ENCODE peak calls at places on chromosomes 5 and 9, in seven cellular contexts. One of them, this sample, is unnamed.

GRCh38 chr5:173671121-173671949 is 54.9 kb upstream of the BOD1 start:
- DNase-seq in mammary epithelial cell: no peak
- DNase-seq in fibroblast of lung: peak
- DNase-seq in ovary: no peak
- DNase-seq in AG09309: no peak
- DNase-seq in right atrium auricular region: peak
- DNase-seq in lower lobe of right lung: peak
- DNase-seq in this sample: no peak

GRCh38 chr5:56564451-56565223 is 250.7 kb upstream of the MAP3K1 start:
- DNase-seq in right atrium auricular region: no peak
- DNase-seq in AG09309: no peak
- DNase-seq in fibroblast of lung: peak
- DNase-seq in lower lobe of right lung: no peak
- DNase-seq in mammary epithelial cell: no peak
- DNase-seq in ovary: no peak
- DNase-seq in this sample: no peak

GRCh38 chr5:177373806-177374205 is 10.4 kb upstream of the SLC34A1 start:
- DNase-seq in mammary epithelial cell: no peak
- DNase-seq in ovary: no peak
- DNase-seq in AG09309: no peak
- DNase-seq in lower lobe of right lung: no peak
- DNase-seq in right atrium auricular region: no peak
- DNase-seq in fibroblast of lung: no peak
- DNase-seq in this sample: no peak

GRCh38 chr5:94461131-94461530 is 157.3 kb downstream of the KIAA0825 start:
- DNase-seq in right atrium auricular region: no peak
- DNase-seq in AG09309: no peak
- DNase-seq in lower lobe of right lung: no peak
- DNase-seq in fibroblast of lung: no peak
- DNase-seq in ovary: no peak
- DNase-seq in mammary epithelial cell: no peak
- DNase-seq in this sample: no peak

GRCh38 chr9:135468866-135469521 is 10.6 kb upstream of the PPP1R26 start:
- DNase-seq in fibroblast of lung: peak
- DNase-seq in ovary: no peak
- DNase-seq in right atrium auricular region: no peak
- DNase-seq in AG09309: no peak
- DNase-seq in mammary epithelial cell: no peak
- DNase-seq in lower lobe of right lung: no peak
- DNase-seq in this sample: peak

GRCh38 chr5:39226100-39226451 is 6.7 kb upstream of the FYB1 start:
- DNase-seq in mammary epithelial cell: no peak
- DNase-seq in right atrium auricular region: no peak
- DNase-seq in ovary: no peak
- DNase-seq in fibroblast of lung: no peak
- DNase-seq in AG09309: no peak
- DNase-seq in lower lobe of right lung: no peak
- DNase-seq in this sample: no peak

GRCh38 chr9:136769710-136770191 is 5.4 kb upstream of the LCN15 start:
- DNase-seq in lower lobe of right lung: no peak
- DNase-seq in right atrium auricular region: no peak
- DNase-seq in mammary epithelial cell: no peak
- DNase-seq in AG09309: no peak
- DNase-seq in ovary: peak
- DNase-seq in fibroblast of lung: no peak
- DNase-seq in this sample: no peak

GRCh38 chr5:67379761-67380160 is 183.2 kb upstream of the CD180 start:
- DNase-seq in ovary: no peak
- DNase-seq in right atrium auricular region: no peak
- DNase-seq in lower lobe of right lung: no peak
- DNase-seq in AG09309: no peak
- DNase-seq in fibroblast of lung: peak
- DNase-seq in mammary epithelial cell: no peak
- DNase-seq in this sample: no peak

GRCh38 chr5:854966-855743 is 4.4 kb upstream of the ZDHHC11 start:
- DNase-seq in lower lobe of right lung: peak
- DNase-seq in AG09309: no peak
- DNase-seq in ovary: no peak
- DNase-seq in right atrium auricular region: no peak
- DNase-seq in fibroblast of lung: no peak
- DNase-seq in mammary epithelial cell: no peak
- DNase-seq in this sample: no peak

GRCh38 chr9:37054513-37054776 is 20.4 kb upstream of the PAX5 start:
- DNase-seq in fibroblast of lung: no peak
- DNase-seq in right atrium auricular region: no peak
- DNase-seq in lower lobe of right lung: no peak
- DNase-seq in mammary epithelial cell: no peak
- DNase-seq in AG09309: no peak
- DNase-seq in ovary: no peak
- DNase-seq in this sample: no peak

GRCh38 chr9:42852133-42852532 is 668.7 kb downstream of the SPATA31A6 start:
- DNase-seq in right atrium auricular region: no peak
- DNase-seq in ovary: no peak
- DNase-seq in fibroblast of lung: no peak
- DNase-seq in mammary epithelial cell: peak
- DNase-seq in lower lobe of right lung: no peak
- DNase-seq in AG09309: no peak
- DNase-seq in this sample: no peak

GRCh38 chr9:89234636-89235035 is 56.0 kb upstream of the SHC3 start:
- DNase-seq in AG09309: no peak
- DNase-seq in ovary: no peak
- DNase-seq in right atrium auricular region: no peak
- DNase-seq in lower lobe of right lung: peak
- DNase-seq in fibroblast of lung: peak
- DNase-seq in mammary epithelial cell: peak
- DNase-seq in this sample: no peak

GRCh38 chr9:95336281-95336680 is 18.8 kb upstream of the FANCC start:
- DNase-seq in ovary: no peak
- DNase-seq in fibroblast of lung: no peak
- DNase-seq in right atrium auricular region: no peak
- DNase-seq in mammary epithelial cell: no peak
- DNase-seq in AG09309: no peak
- DNase-seq in lower lobe of right lung: no peak
- DNase-seq in this sample: no peak

GRCh38 chr5:178271726-178272479 is 39.3 kb upstream of the PHYKPL start:
- DNase-seq in mammary epithelial cell: no peak
- DNase-seq in ovary: no peak
- DNase-seq in right atrium auricular region: no peak
- DNase-seq in fibroblast of lung: no peak
- DNase-seq in lower lobe of right lung: no peak
- DNase-seq in AG09309: no peak
- DNase-seq in this sample: no peak

DNA sequence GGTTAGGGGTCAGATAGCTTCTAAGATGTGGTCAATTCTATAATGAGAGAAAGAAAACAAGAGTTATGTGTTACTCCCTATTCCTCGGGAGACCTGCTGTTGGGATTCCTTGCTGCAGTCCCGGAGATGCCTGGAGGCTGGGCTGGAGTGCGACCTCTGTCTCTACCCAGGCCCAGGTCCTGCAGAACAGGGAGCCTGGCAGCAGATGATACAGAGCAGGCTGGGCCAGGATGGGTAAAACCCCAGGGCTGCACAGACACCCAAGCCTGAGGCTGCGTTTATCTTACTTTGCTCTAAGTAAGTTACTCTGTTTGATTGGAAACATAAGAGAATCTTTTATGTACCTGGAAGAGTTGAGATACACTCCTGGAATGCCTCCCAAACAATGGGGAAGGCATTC is 26.9 kb upstream of the FAM120AOS start:
- DNase-seq in AG09309: no peak
- DNase-seq in ovary: no peak
- DNase-seq in lower lobe of right lung: no peak
- DNase-seq in fibroblast of lung: no peak
- DNase-seq in mammary epithelial cell: no peak
- DNase-seq in right atrium auricular region: no peak
- DNase-seq in this sample: no peak
- H3K4me3 ChIP-seq in AG09309: no peak
- H3K4me3 ChIP-seq in ovary: no peak
- H3K4me3 ChIP-seq in lower lobe of right lung: no peak
- H3K4me3 ChIP-seq in fibroblast of lung: no peak
- H3K4me3 ChIP-seq in mammary epithelial cell: no peak
- H3K4me3 ChIP-seq in right atrium auricular region: no peak
- H3K4me3 ChIP-seq in this sample: no peak

GRCh38 chr9:73655363-73655762 is 503.7 kb downstream of the ANXA1 start:
- DNase-seq in fibroblast of lung: no peak
- DNase-seq in ovary: no peak
- DNase-seq in AG09309: no peak
- DNase-seq in right atrium auricular region: no peak
- DNase-seq in lower lobe of right lung: no peak
- DNase-seq in mammary epithelial cell: no peak
- DNase-seq in this sample: no peak

DNA sequence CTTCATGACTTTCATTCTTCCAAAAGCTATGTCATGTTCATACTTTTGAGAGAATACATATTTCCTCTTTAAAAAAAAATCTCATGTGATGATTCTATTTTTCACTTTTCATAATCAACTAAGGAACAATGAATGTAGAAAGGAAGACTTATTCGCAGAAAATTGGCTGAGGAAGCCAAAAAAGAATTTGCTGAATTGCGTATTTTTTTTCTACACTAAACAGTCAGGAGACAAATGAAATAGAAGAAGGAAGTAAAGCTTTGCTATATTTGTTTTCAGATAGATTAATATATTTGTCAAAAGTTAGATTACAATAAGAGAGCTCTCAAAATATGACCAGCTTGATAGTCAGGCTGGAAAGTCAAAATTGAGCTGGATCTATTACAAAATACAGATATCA is 504.2 kb downstream of the ANXA1 start:
- DNase-seq in AG09309: no peak
- DNase-seq in fibroblast of lung: no peak
- DNase-seq in lower lobe of right lung: no peak
- DNase-seq in mammary epithelial cell: no peak
- DNase-seq in ovary: no peak
- DNase-seq in right atrium auricular region: no peak
- DNase-seq in this sample: no peak
- TF ChIP-seq CTCF in AG09309: no peak
- TF ChIP-seq CTCF in fibroblast of lung: no peak
- TF ChIP-seq CTCF in lower lobe of right lung: no peak
- TF ChIP-seq CTCF in mammary epithelial cell: no peak
- TF ChIP-seq CTCF in ovary: no peak
- TF ChIP-seq CTCF in right atrium auricular region: no peak
- TF ChIP-seq CTCF in this sample: no peak

GRCh38 chr5:163440954-163441353 is 3.6 kb downstream of the CCNG1 start:
- DNase-seq in fibroblast of lung: no peak
- DNase-seq in mammary epithelial cell: no peak
- DNase-seq in lower lobe of right lung: no peak
- DNase-seq in ovary: no peak
- DNase-seq in right atrium auricular region: no peak
- DNase-seq in AG09309: no peak
- DNase-seq in this sample: no peak
- H3K4me3 ChIP-seq in fibroblast of lung: no peak
- H3K4me3 ChIP-seq in mammary epithelial cell: no peak
- H3K4me3 ChIP-seq in lower lobe of right lung: no peak
- H3K4me3 ChIP-seq in ovary: no peak
- H3K4me3 ChIP-seq in right atrium auricular region: no peak
- H3K4me3 ChIP-seq in AG09309: no peak
- H3K4me3 ChIP-seq in this sample: no peak

DNA sequence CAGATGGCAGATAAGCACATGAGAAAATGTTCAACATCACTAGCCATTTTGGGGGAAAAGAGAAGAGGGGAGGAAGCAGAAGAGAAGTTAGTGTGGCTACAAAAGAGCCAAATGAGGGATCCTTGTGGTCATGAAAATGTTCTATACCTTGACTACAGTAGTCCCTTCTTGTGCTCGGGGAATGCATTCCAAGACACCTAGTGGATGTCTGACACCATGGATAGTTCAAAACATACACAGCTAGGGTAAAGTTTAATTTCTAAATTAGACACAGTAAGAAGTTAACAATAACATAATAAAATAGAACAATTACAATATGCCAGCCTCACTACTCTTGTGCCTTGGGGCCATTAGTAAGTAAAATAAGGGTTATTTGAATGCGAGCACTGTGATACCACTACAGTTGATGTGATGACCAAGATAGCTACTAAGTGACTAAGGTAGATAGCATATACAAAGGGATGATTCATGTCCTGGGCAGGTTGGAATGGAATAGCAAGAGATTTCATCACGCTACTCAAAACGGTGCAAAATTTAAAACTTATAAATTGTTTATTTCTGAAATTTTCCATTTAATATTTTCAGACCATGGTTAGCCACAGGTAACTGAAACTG is 344.1 kb downstream of the NR2F1-AS1 start:
- DNase-seq in fibroblast of lung: peak
- DNase-seq in mammary epithelial cell: peak
- DNase-seq in lower lobe of right lung: no peak
- DNase-seq in right atrium auricular region: no peak
- DNase-seq in AG09309: no peak
- DNase-seq in ovary: no peak
- DNase-seq in this sample: no peak
- TF ChIP-seq CTCF in fibroblast of lung: no peak
- TF ChIP-seq CTCF in mammary epithelial cell: peak
- TF ChIP-seq CTCF in lower lobe of right lung: no peak
- TF ChIP-seq CTCF in right atrium auricular region: no peak
- TF ChIP-seq CTCF in AG09309: peak
- TF ChIP-seq CTCF in ovary: no peak
- TF ChIP-seq CTCF in this sample: no peak

DNA sequence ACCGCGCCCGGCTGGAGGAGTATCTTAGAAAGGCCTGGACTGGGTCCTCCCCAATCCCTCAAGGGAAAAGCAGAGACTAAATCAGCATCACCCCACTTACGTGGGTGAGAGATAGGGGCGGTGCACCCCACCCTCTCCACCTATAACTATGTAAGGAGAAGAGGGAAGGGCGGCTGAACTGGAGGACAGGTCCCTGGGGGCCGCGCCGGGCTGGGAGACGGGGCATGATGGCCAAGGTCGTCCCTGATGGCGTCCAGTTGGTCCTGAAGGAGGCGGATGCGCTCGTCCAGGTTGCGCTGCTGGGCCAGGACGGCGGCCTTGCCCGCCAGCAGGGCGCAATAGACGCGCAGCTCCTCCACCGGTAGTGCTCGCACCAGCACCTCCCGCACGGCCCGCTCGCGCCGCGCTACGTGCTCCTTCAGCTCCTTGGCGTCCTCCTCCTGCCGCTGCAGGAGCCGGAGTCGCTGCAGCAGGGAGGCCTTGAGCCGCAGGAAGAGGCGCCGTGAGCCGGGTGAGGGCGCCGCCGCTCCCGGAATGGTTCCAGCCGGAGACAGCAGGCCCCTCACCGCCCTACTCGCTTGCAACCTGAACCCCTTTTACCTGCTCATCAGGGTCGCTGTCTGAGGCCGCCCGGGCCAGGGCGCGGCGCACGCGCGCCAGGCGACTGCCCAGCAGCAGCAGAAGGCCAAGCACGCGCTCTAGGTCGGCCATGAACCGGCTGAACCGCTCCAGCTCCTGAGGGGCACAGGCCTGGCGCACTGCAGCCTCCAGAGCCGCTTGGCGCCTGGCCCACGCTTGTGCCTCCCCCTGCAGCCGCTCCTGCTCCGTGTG is 7.6 kb downstream of the SHROOM1 start:
- DNase-seq in mammary epithelial cell: no peak
- DNase-seq in right atrium auricular region: no peak
- DNase-seq in fibroblast of lung: peak
- DNase-seq in lower lobe of right lung: peak
- DNase-seq in AG09309: no peak
- DNase-seq in ovary: peak
- DNase-seq in this sample: no peak
- H3K4me3 ChIP-seq in mammary epithelial cell: no peak
- H3K4me3 ChIP-seq in right atrium auricular region: peak
- H3K4me3 ChIP-seq in fibroblast of lung: no peak
- H3K4me3 ChIP-seq in lower lobe of right lung: peak
- H3K4me3 ChIP-seq in AG09309: no peak
- H3K4me3 ChIP-seq in ovary: no peak
- H3K4me3 ChIP-seq in this sample: no peak

This sample was measured in HFF-Myc.